ENCODE peak calls at places on chromosomes 6 and 20, in eight cellular contexts. F is HCT116, G is AG20443, N is heart left ventricle, V is bronchial epithelial cell, Y is posterior cingulate gyrus, W is H9, C is nucleus accumbens. Q is an unnamed sample.

GRCh38 chr6:75285156-75285639 is 606 bp upstream of the TMEM30A start:
- DNase-seq in C (no peak), G (no peak), N (no peak), F (no peak), Y (no peak), W (no peak), V (peak), Q (no peak)

GRCh38 chr20:47950103-47950502 is 164.8 kb upstream of the SULF2 start:
- DNase-seq in V (peak), W (no peak), N (no peak), Y (no peak), C (no peak), F (no peak), G (peak), Q (no peak)

GRCh38 chr6:85641916-85642773 is 541 bp downstream of the SYNCRIP start:
- DNase-seq in N (peak), Y (peak), F (no peak), G (peak), W (peak), V (peak), C (peak), Q (peak)

GRCh38 chr20:25437153-25437581 is 29.7 kb downstream of the GINS1 start:
- DNase-seq in Y (no peak), N (no peak), F (no peak), V (peak), W (no peak), G (no peak), C (no peak), Q (no peak)

GRCh38 chr6:141203902-141204575 is 928.7 kb upstream of the GJE1 start:
- DNase-seq in G (peak), F (no peak), W (no peak), N (no peak), C (no peak), Y (no peak), V (peak), Q (no peak)

GRCh38 chr6:160337301-160337700 is 10.9 kb upstream of the SLC22A3 start:
- DNase-seq in C (no peak), F (no peak), N (no peak), Y (no peak), W (no peak), G (no peak), V (peak), Q (no peak)

GRCh38 chr6:3393796-3394195 is 63.1 kb downstream of the SLC22A23 start:
- DNase-seq in Y (no peak), C (no peak), W (no peak), F (no peak), G (no peak), N (no peak), V (no peak), Q (no peak)

GRCh38 chr6:1610497-1611321 is 994 bp downstream of the FOXC1 start:
- DNase-seq in F (no peak), V (peak), G (no peak), N (no peak), Y (no peak), W (no peak), C (no peak), Q (no peak)

GRCh38 chr20:47196091-47197081 is 160.1 kb downstream of the ZMYND8 start:
- DNase-seq in V (peak), G (peak), N (peak), Y (peak), F (peak), W (peak), C (peak), Q (peak)

GRCh38 chr6:7108964-7109836 is 1.4 kb downstream of the RREB1 start:
- DNase-seq in Y (no peak), W (no peak), G (peak), C (no peak), F (no peak), N (peak), V (peak), Q (no peak)

GRCh38 chr6:40455686-40456389 is 131.3 kb downstream of the LRFN2 start:
- DNase-seq in C (no peak), V (no peak), G (no peak), W (no peak), N (no peak), Y (no peak), F (no peak), Q (no peak)

GRCh38 chr6:44386364-44386928 is 1.1 kb upstream of the CDC5L start:
- DNase-seq in Y (no peak), C (no peak), F (no peak), G (peak), V (no peak), W (no peak), N (no peak), Q (no peak)

GRCh38 chr20:57421258-57422220 is 30.3 kb downstream of the RBM38 start:
- DNase-seq in G (no peak), C (no peak), V (no peak), W (no peak), N (peak), Y (no peak), F (no peak), Q (no peak)

GRCh38 chr6:154361476-154361875 is 4.9 kb upstream of the IPCEF1 start:
- DNase-seq in W (no peak), C (no peak), Y (no peak), N (no peak), F (no peak), G (no peak), V (no peak), Q (no peak)

GRCh38 chr20:15449061-15449460 is 1111.6 kb upstream of the FLRT3 start:
- DNase-seq in Y (no peak), F (no peak), V (no peak), N (no peak), W (no peak), G (no peak), C (no peak), Q (no peak)

GRCh38 chr6:122783401-122783800 is 3.9 kb downstream of the FABP7 start:
- DNase-seq in W (no peak), G (no peak), F (no peak), N (no peak), C (no peak), V (no peak), Y (no peak), Q (no peak)

GRCh38 chr20:41182296-41183212 is 45.2 kb downstream of the PLCG1 start:
- DNase-seq in G (no peak), N (no peak), C (no peak), W (peak), Y (no peak), V (peak), F (no peak), Q (no peak)

GRCh38 chr20:41173791-41174341 is 36.5 kb downstream of the PLCG1 start:
- DNase-seq in Y (peak), W (peak), C (no peak), N (peak), F (no peak), G (no peak), V (no peak), Q (no peak)

GRCh38 chr20:10474606-10475184 is 39.6 kb downstream of the SLX4IP start:
- DNase-seq in C (no peak), N (peak), Y (no peak), W (no peak), V (no peak), F (no peak), G (no peak), Q (no peak)

GRCh38 chr6:158269657-158270056 is 42.6 kb upstream of the TULP4 start:
- DNase-seq in Y (no peak), N (no peak), G (no peak), C (no peak), V (no peak), F (no peak), W (no peak), Q (no peak)

Q was measured in T-helper 2 cell treated with Interferon-gamma antibody and Interleukin-4, amounts not matched to agents 5 μg/mL and 100 μg/mL, for 36 hours.